ENCODE peak calls at places on chromosomes 6 and 20, in ten cellular contexts. V is A172; T is adrenal gland; L is effector memory CD8-positive, alpha-beta T cell; K is ascending aorta; F is CD14-positive monocyte; E is GM04504; S is activated T-helper 1 cell treated with Interleukin-2 at 50 U/mL for 16 hours; Q is tibial artery; O is Daoy. U is an unnamed sample.

GRCh38 chr6:24766685-24767462 is 7.9 kb upstream of the GMNN start:
- DNase-seq in Q (no peak), K (no peak), V (peak), S (no peak), L (no peak), O (no peak), E (no peak), F (no peak), T (no peak), U (no peak)

GRCh38 chr6:129886401-129887155 is 25.5 kb upstream of the TMEM244 start:
- DNase-seq in V (no peak), S (no peak), F (no peak), Q (no peak), E (no peak), K (no peak), O (no peak), T (no peak), L (no peak), U (no peak)

GRCh38 chr6:72035966-72036365 is 149.6 kb downstream of the RIMS1 start:
- DNase-seq in Q (no peak), V (no peak), F (no peak), L (no peak), O (no peak), E (no peak), T (no peak), K (no peak), S (no peak), U (no peak)

GRCh38 chr6:157461000-157461915 is 80.3 kb downstream of the ZDHHC14 start:
- DNase-seq in K (no peak), E (no peak), F (no peak), L (peak), V (no peak), Q (no peak), T (no peak), S (no peak), O (peak), U (no peak)

GRCh38 chr6:39707962-39708683 is 17.1 kb downstream of the KIF6 start:
- DNase-seq in E (no peak), K (no peak), T (no peak), L (no peak), S (no peak), V (no peak), O (no peak), Q (no peak), F (no peak), U (no peak)

GRCh38 chr6:44702292-44702691 is 314.8 kb downstream of the CDC5L start:
- DNase-seq in F (no peak), K (no peak), L (no peak), O (peak), V (no peak), E (no peak), S (no peak), Q (no peak), T (no peak), U (no peak)

GRCh38 chr6:138339024-138339423 is 38.7 kb upstream of the SMIM28 start:
- DNase-seq in O (no peak), T (no peak), Q (no peak), F (no peak), K (no peak), S (no peak), V (no peak), E (no peak), L (no peak), U (no peak)

GRCh38 chr6:52482903-52483670 is 62.9 kb downstream of the EFHC1 start:
- DNase-seq in S (no peak), T (no peak), L (no peak), Q (no peak), F (no peak), V (peak), E (no peak), K (no peak), O (peak), U (no peak)

GRCh38 chr20:63216849-63217471 is 1.0 kb upstream of the YTHDF1 start:
- DNase-seq in F (no peak), E (no peak), V (no peak), L (no peak), O (no peak), K (no peak), S (no peak), Q (no peak), T (no peak), U (no peak)

GRCh38 chr20:36926653-36927200 is 24.8 kb downstream of the SAMHD1 start:
- DNase-seq in F (no peak), V (no peak), O (no peak), E (no peak), L (no peak), K (no peak), S (no peak), T (no peak), Q (no peak), U (no peak)

GRCh38 chr6:82365011-82365751 is 1.6 kb downstream of the TPBG start:
- DNase-seq in O (peak), K (no peak), Q (no peak), E (peak), L (no peak), F (no peak), S (no peak), T (no peak), V (peak), U (no peak)

GRCh38 chr6:50655848-50656453 is 57.4 kb upstream of the TFAP2D start:
- DNase-seq in O (no peak), L (no peak), Q (no peak), V (no peak), T (no peak), E (no peak), F (no peak), K (no peak), S (no peak), U (no peak)

GRCh38 chr6:128641701-128642100 is 121.3 kb upstream of the PTPRK start:
- DNase-seq in O (no peak), S (no peak), Q (no peak), V (no peak), K (no peak), L (no peak), E (no peak), T (no peak), F (no peak), U (no peak)

GRCh38 chr20:41786158-41786557 is 168.0 kb upstream of the CHD6 start:
- DNase-seq in E (no peak), F (no peak), L (no peak), V (no peak), T (no peak), K (no peak), Q (no peak), O (no peak), S (no peak), U (no peak)

GRCh38 chr20:11047559-11047958 is 373.8 kb upstream of the JAG1 start:
- DNase-seq in V (peak), K (no peak), Q (no peak), L (no peak), O (peak), F (no peak), T (no peak), S (no peak), E (no peak), U (no peak)

GRCh38 chr20:20023395-20023794 is 6.2 kb downstream of the NAA20 start:
- DNase-seq in V (no peak), S (no peak), K (no peak), Q (no peak), F (no peak), E (no peak), L (no peak), O (no peak), T (no peak), U (no peak)

GRCh38 chr20:41719151-41719550 is 101.0 kb upstream of the CHD6 start:
- DNase-seq in L (no peak), S (no peak), K (no peak), Q (no peak), T (no peak), F (no peak), O (no peak), E (no peak), V (no peak), U (no peak)

GRCh38 chr6:99467509-99468106 is 42.5 kb upstream of the PNISR start:
- DNase-seq in E (peak), Q (no peak), L (no peak), F (no peak), T (no peak), K (no peak), V (peak), O (peak), S (no peak), U (no peak)

GRCh38 chr6:455006-455585 is 63.5 kb downstream of the IRF4 start:
- DNase-seq in E (no peak), L (no peak), O (no peak), T (no peak), Q (no peak), K (no peak), F (no peak), S (no peak), V (no peak), U (no peak)

GRCh38 chr6:2127484-2127911 is 117.9 kb downstream of the GMDS start:
- DNase-seq in K (peak), L (no peak), E (no peak), F (no peak), T (peak), Q (peak), O (no peak), V (no peak), S (no peak), U (no peak)

GRCh38 chr6:157281570-157281969 is 41.7 kb downstream of the TMEM242 start:
- DNase-seq in Q (no peak), K (no peak), T (peak), E (no peak), O (peak), V (no peak), L (no peak), F (no peak), S (no peak), U (no peak)

GRCh38 chr6:148265058-148265457 is 77.6 kb upstream of the SASH1 start:
- DNase-seq in V (no peak), T (no peak), S (no peak), O (no peak), L (no peak), F (no peak), K (no peak), E (no peak), Q (no peak), U (no peak)

GRCh38 chr6:29981211-29981812 is 39.0 kb downstream of the HLA-A start:
- DNase-seq in Q (no peak), O (no peak), F (no peak), S (no peak), E (no peak), T (no peak), K (no peak), V (no peak), L (no peak), U (no peak)

GRCh38 chr6:168837231-168837903 is 396.4 kb downstream of the SMOC2 start:
- DNase-seq in T (no peak), K (no peak), F (no peak), E (no peak), O (no peak), V (no peak), Q (no peak), S (no peak), L (no peak), U (no peak)

GRCh38 chr20:17536944-17537444 is 5.8 kb upstream of the BFSP1 start:
- DNase-seq in T (peak), Q (peak), S (peak), O (peak), K (no peak), F (no peak), E (no peak), V (peak), L (peak), U (peak)

GRCh38 chr6:124393536-124393935 is 568.7 kb upstream of the RNF217 start:
- DNase-seq in K (no peak), V (peak), S (no peak), Q (no peak), T (no peak), L (no peak), O (no peak), F (no peak), E (no peak), U (no peak)

GRCh38 chr6:142845624-142846458 is 99.1 kb downstream of the HIVEP2 start:
- DNase-seq in E (peak), S (peak), V (peak), K (peak), O (peak), Q (peak), L (peak), T (peak), F (no peak), U (no peak)

GRCh38 chr6:17589402-17590116 is 10.5 kb upstream of the FAM8A1 start:
- DNase-seq in K (no peak), L (no peak), F (no peak), E (peak), S (no peak), O (peak), Q (no peak), V (peak), T (no peak), U (no peak)

GRCh38 chr6:53929340-53930120 is 134.7 kb downstream of the LRRC1 start:
- DNase-seq in V (no peak), Q (no peak), O (no peak), E (no peak), T (no peak), K (no peak), L (no peak), F (no peak), S (no peak), U (no peak)